ENCODE peak calls at places on chromosome 2, in six cellular contexts. F is breast epithelium; D is thoracic aorta; M is lower lobe of right lung; Q is CD8-positive, alpha-beta memory T cell; L is left ventricle myocardium inferior. Y is an unnamed sample.

GRCh38 chr2:156466739-156467405 is 30.7 kb downstream of the GPD2 start:
- DNase-seq in L (peak; percentile 37), F (no peak), D (no peak), Q (no peak), M (no peak), Y (peak; percentile 47)

GRCh38 chr2:209933499-209934458 is 68.7 kb upstream of the RPE start:
- DNase-seq in L (no peak), F (no peak), M (no peak), D (no peak), Q (no peak), Y (peak; percentile 35)

GRCh38 chr2:78407960-78408794 is 617.3 kb upstream of the REG3G start:
- DNase-seq in D (no peak), L (no peak), F (no peak), Q (no peak), M (no peak), Y (no peak)

GRCh38 chr2:25844089-25844488 is 34.2 kb downstream of the ASXL2 start:
- DNase-seq in L (no peak), Q (no peak), D (no peak), F (no peak), M (no peak), Y (no peak)

GRCh38 chr2:134460583-134460998 is 206.7 kb downstream of the MGAT5 start:
- DNase-seq in L (peak; percentile 48), Q (peak; percentile 11), F (peak; percentile 62), D (no peak), M (peak; percentile 58), Y (no peak)

GRCh38 chr2:228507231-228507824 is 325.8 kb upstream of the SPHKAP start:
- DNase-seq in L (no peak), M (no peak), D (no peak), Q (no peak), F (no peak), Y (no peak)

GRCh38 chr2:237704476-237705224 is 77.3 kb downstream of the LRRFIP1 start:
- DNase-seq in D (no peak), F (no peak), Q (no peak), M (no peak), L (no peak), Y (peak; percentile 74)

GRCh38 chr2:134866498-134867099 is 28.2 kb downstream of the ACMSD start:
- DNase-seq in L (no peak), D (no peak), M (no peak), Q (no peak), F (no peak), Y (no peak)

GRCh38 chr2:216082805-216083204 is 1.1 kb downstream of the TMEM169 start:
- DNase-seq in F (no peak), L (no peak), D (no peak), M (peak; percentile 73), Q (no peak), Y (no peak)

GRCh38 chr2:19851116-19851515 is 50.7 kb downstream of the TTC32 start:
- DNase-seq in F (no peak), D (no peak), L (no peak), M (no peak), Q (no peak), Y (no peak)

GRCh38 chr2:30649278-30649677 is 158.0 kb downstream of the CAPN13 start:
- DNase-seq in D (no peak), L (no peak), M (no peak), F (no peak), Q (no peak), Y (no peak)

GRCh38 chr2:224041554-224041953 is 2.5 kb upstream of the SERPINE2 start:
- DNase-seq in D (no peak), M (no peak), L (no peak), Q (no peak), F (no peak), Y (no peak)

GRCh38 chr2:164430166-164430783 is 191.0 kb downstream of the GRB14 start:
- DNase-seq in F (no peak), L (no peak), M (no peak), Q (no peak), D (no peak), Y (peak; percentile 15)

GRCh38 chr2:128746356-128746755 is 427.7 kb upstream of the HS6ST1 start:
- DNase-seq in D (no peak), L (no peak), F (no peak), Q (no peak), M (no peak), Y (peak; percentile 24)

GRCh38 chr2:109326306-109326705 is 197.3 kb downstream of the SH3RF3 start:
- DNase-seq in M (no peak), Q (no peak), L (no peak), D (no peak), F (no peak), Y (no peak)

GRCh38 chr2:119201815-119202214 is 21.8 kb upstream of the STEAP3 start:
- DNase-seq in L (no peak), F (no peak), Q (no peak), M (no peak), D (no peak), Y (no peak)

GRCh38 chr2:157748371-157749132 is 119.9 kb upstream of the ACVR1C start:
- DNase-seq in D (no peak), Q (no peak), L (no peak), F (no peak), M (no peak), Y (no peak)
- H3K27ac ChIP-seq in D (no peak overlapping the region), Q (no peak overlapping the region), L (peak overlapping the region; percentile 21), F (peak overlapping the region; percentile 26), M (no peak overlapping the region), Y (no peak overlapping the region)

GRCh38 chr2:98346259-98347236 is at the start of gene CNGA3:
- DNase-seq in M (no peak), L (peak; percentile 18), Q (no peak), D (no peak), F (no peak), Y (peak; percentile 22)

GRCh38 chr2:98347298-98348065 is 1.2 kb downstream of the CNGA3 start:
- DNase-seq in F (no peak), M (no peak), L (no peak), D (no peak), Q (no peak), Y (no peak)

GRCh38 chr2:98348066-98348561 is 1.9 kb downstream of the CNGA3 start:
- DNase-seq in L (no peak), F (no peak), M (no peak), D (no peak), Q (no peak), Y (no peak)

DNA sequence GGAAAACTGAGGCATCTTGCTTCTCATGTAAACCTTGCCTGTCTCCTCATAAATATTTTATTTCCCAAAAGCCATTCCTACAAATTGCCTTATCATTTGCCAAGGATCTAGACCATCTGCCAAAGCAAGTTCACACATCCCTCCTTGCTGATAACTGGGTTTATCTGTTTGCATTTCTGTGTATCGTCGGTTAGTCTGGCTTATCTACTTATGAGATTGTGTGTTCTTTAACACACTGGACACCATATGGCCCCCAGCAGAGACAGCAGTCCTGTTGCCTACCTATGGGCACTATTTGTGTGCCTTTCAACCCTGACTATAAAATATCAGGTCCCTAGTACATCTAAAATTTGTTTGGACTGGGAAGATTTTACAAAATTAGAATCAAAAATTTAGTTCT is 2.9 kb upstream of the CNGA3 start:
- DNase-seq in M (no peak), D (no peak), L (no peak), F (no peak), Q (no peak), Y (no peak)
- H3K27me3 ChIP-seq in M (peaks cover 46% of the 10 kb centered on the region), D (peaks cover 7% of the 10 kb centered on the region), L (peaks cover 86% of the 10 kb centered on the region), F (peaks cover 12% of the 10 kb centered on the region), Q (peaks cover 23% of the 10 kb centered on the region), Y (peaks cover 43% of the 10 kb centered on the region)

DNA sequence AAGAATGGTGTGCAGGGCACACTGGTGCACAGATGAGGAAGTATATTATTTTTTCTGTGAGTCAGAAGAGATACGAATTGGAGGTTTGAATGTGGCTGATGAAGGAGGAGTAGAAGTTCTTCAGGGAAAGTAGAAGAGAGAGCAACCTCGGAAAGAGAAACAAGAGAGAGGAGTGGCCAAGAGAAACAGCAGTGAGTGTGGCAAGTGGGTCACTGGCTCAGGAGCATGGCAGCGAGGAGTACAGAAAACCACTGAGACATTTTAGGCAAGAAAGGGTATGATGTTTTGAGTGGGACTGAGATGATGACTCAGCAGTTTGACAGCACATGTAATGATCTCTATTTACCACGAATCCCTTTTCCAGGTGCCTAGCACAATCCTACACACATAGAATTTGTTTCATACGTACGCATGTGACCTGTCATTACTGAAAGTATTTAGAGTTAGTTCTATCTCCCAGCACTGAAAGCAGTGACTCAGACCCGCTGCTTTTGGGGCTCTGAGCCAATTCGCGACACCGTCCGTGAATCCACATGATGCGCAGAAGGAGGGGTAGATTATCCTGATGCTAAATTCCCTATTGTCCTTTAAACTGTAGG is 915.4 kb downstream of the DCDC2C start:
- DNase-seq in F (no peak), Q (no peak), M (no peak), L (no peak), D (no peak), Y (no peak)
- H3K9me3 ChIP-seq in F (no peaks in the 10 kb centered on the region), Q (no peaks in the 10 kb centered on the region), M (no peaks in the 10 kb centered on the region), L (peaks cover 44% of the 10 kb centered on the region), D (no peaks in the 10 kb centered on the region), Y (no peaks in the 10 kb centered on the region)

GRCh38 chr2:48588745-48589144 is 28.9 kb upstream of the GTF2A1L start:
- DNase-seq in Q (no peak), F (no peak), M (no peak), L (no peak), D (no peak), Y (no peak)

GRCh38 chr2:48587560-48587959 is 30.1 kb upstream of the GTF2A1L start:
- DNase-seq in F (no peak), Q (no peak), D (no peak), L (no peak), M (no peak), Y (no peak)

GRCh38 chr2:48586433-48586832 is 31.2 kb upstream of the GTF2A1L start:
- DNase-seq in Q (no peak), D (no peak), M (no peak), F (no peak), L (no peak), Y (no peak)

GRCh38 chr2:48592067-48592466 is 25.6 kb upstream of the GTF2A1L start:
- DNase-seq in Q (no peak), M (no peak), L (no peak), F (no peak), D (no peak), Y (no peak)

DNA sequence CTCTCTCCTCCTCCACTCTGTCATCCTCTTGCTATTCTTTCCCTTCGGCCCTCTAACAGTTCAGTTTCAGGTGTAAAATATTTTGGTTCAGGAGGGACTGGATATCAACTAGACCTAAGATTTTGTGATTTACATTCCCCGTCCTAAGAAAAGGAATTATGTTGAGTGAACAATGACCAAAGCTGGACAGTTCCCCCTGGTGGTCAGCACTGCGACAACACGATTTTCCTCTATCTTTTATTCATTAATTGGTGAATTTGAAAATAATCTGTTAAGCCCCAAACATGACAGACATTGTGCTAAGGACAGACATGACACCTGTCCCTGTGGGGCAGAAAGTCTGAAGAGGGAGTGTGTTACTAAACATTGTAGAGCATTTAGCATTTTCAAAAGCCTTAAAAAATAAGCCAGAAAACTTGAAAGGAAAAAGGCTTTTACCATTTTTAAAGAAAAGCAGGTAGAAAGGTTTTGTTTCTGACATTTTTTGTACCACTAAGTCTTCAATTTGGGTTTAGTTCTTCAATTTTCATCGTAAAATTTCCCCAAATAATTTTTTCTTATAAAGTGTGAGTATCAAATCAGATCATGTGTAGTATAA is 28.4 kb upstream of the GTF2A1L start:
- DNase-seq in F (no peak), Q (no peak), L (peak; percentile 20), M (no peak), D (no peak), Y (no peak)
- H3K27ac ChIP-seq in F (no peak overlapping the region), Q (no peak overlapping the region), L (no peak overlapping the region), M (no peak overlapping the region), D (no peak overlapping the region), Y (no peak overlapping the region)

Y was measured in SJSA1.